ENCODE peak calls at places on chromosomes 4 and X, in six cellular contexts. V is H9, J is mesendoderm, Z is IMR-90, L is H1, D is neuronal stem cell. A is an unnamed sample.
A peak's percentile ranks its signal among the peaks of the same experiment; 100 is the strongest.

GRCh38 chr4:55080174-55080865 is 45.1 kb downstream of the KDR start:
- DNase-seq in J (peak; percentile 60), D (no peak), V (no peak), Z (no peak), L (no peak), A (no peak)

GRCh38 chrX:22097295-22097694 is 65.2 kb downstream of the PHEX start:
- DNase-seq in V (no peak), Z (peak; percentile 92), J (no peak), D (no peak), L (no peak), A (peak; percentile 81)

GRCh38 chrX:69501433-69501832 is 2.7 kb upstream of the NALF2 start:
- DNase-seq in J (peak; percentile 87), Z (no peak), V (peak; percentile 73), L (peak; percentile 65), D (peak; percentile 77), A (no peak)

GRCh38 chrX:16213970-16214369 is 46.7 kb downstream of the MAGEB17 start:
- DNase-seq in Z (no peak), D (no peak), J (no peak), V (no peak), L (no peak), A (no peak)

GRCh38 chr4:6854098-6854744 is 55.4 kb upstream of the TBC1D14 start:
- DNase-seq in L (no peak), V (no peak), Z (no peak), D (no peak), J (no peak), A (no peak)

GRCh38 chr4:76012388-76012801 is 5.1 kb upstream of the CXCL9 start:
- DNase-seq in Z (peak; percentile 91), D (no peak), L (no peak), V (no peak), J (no peak), A (peak; percentile 80)

GRCh38 chr4:83362492-83363329 is 28.1 kb upstream of the HPSE start:
- DNase-seq in J (peak; percentile 19), Z (peak; percentile 34), V (no peak), D (no peak), L (no peak), A (peak; percentile 38)

GRCh38 chr4:119564106-119564505 is 64.5 kb downstream of the PDE5A start:
- DNase-seq in L (no peak), D (no peak), J (no peak), Z (no peak), V (no peak), A (no peak)

GRCh38 chr4:1404573-1405248 is 1.5 kb downstream of the NKX1-1 start:
- DNase-seq in L (no peak), Z (no peak), J (no peak), V (peak; percentile 44), D (no peak), A (no peak)

GRCh38 chrX:101550825-101551767 is 749 bp downstream of the ARMCX1 start:
- DNase-seq in D (peak; percentile 32), V (peak; percentile 41), L (peak; percentile 59), Z (peak; percentile 20), J (peak; percentile 57), A (peak; percentile 66)

GRCh38 chr4:7411896-7412585 is 22.7 kb downstream of the PSAPL1 start:
- DNase-seq in D (no peak), Z (no peak), V (no peak), L (peak; percentile 34), J (no peak), A (no peak)

GRCh38 chrX:13364230-13364629 is 44.4 kb upstream of the ATXN3L start:
- DNase-seq in J (no peak), Z (no peak), D (no peak), V (no peak), L (no peak), A (no peak)

GRCh38 chr4:144683516-144683915 is 37.6 kb downstream of the HHIP start:
- DNase-seq in D (no peak), J (no peak), V (no peak), Z (no peak), L (no peak), A (no peak)

GRCh38 chrX:70613295-70613694 is 168.7 kb downstream of the DLG3 start:
- DNase-seq in L (no peak), D (no peak), J (no peak), Z (peak; percentile 53), V (no peak), A (peak; percentile 61)

GRCh38 chr4:76219299-76220055 is 5.9 kb upstream of the SCARB2 start:
- DNase-seq in J (no peak), D (no peak), V (no peak), Z (peak; percentile 62), L (no peak), A (peak; percentile 83)

GRCh38 chr4:131613086-131613823 is 1535.8 kb upstream of the PCDH10 start:
- DNase-seq in D (no peak), Z (peak; percentile 1), J (no peak), L (no peak), V (no peak), A (peak; percentile 19)

GRCh38 chr4:93828332-93828829 is at the start of gene ATOH1:
- DNase-seq in L (no peak), D (peak; percentile 80), J (peak; percentile 73), V (peak; percentile 96), Z (no peak), A (no peak)

GRCh38 chrX:44094821-44095530 is 121.8 kb upstream of the NDP start:
- DNase-seq in L (no peak), D (no peak), V (no peak), J (no peak), Z (no peak), A (no peak)

GRCh38 chr4:159003420-159004253 is 99.2 kb upstream of the RAPGEF2 start:
- DNase-seq in D (no peak), Z (peak; percentile 44), L (no peak), J (no peak), V (no peak), A (no peak)

GRCh38 chr4:103998752-103999151 is 279.0 kb upstream of the TACR3 start:
- DNase-seq in J (no peak), L (no peak), D (no peak), V (no peak), Z (no peak), A (no peak)

GRCh38 chr4:77927991-77928925 is 65.6 kb downstream of the MRPL1 start:
- DNase-seq in D (no peak), V (no peak), Z (peak; percentile 68), J (no peak), L (no peak), A (peak; percentile 24)

GRCh38 chr4:1226167-1226514 is 22.8 kb downstream of the CTBP1 start:
- DNase-seq in Z (no peak), L (no peak), J (no peak), V (no peak), D (no peak), A (no peak)

GRCh38 chr4:140243345-140243753 is 89.4 kb upstream of the MAML3 start:
- DNase-seq in D (no peak), Z (no peak), J (no peak), L (no peak), V (no peak), A (no peak)

GRCh38 chr4:147407261-147408045 is 73.4 kb upstream of the EDNRA start:
- DNase-seq in Z (no peak), V (peak; percentile 63), J (peak; percentile 53), D (no peak), L (peak; percentile 56), A (peak; percentile 47)

DNA sequence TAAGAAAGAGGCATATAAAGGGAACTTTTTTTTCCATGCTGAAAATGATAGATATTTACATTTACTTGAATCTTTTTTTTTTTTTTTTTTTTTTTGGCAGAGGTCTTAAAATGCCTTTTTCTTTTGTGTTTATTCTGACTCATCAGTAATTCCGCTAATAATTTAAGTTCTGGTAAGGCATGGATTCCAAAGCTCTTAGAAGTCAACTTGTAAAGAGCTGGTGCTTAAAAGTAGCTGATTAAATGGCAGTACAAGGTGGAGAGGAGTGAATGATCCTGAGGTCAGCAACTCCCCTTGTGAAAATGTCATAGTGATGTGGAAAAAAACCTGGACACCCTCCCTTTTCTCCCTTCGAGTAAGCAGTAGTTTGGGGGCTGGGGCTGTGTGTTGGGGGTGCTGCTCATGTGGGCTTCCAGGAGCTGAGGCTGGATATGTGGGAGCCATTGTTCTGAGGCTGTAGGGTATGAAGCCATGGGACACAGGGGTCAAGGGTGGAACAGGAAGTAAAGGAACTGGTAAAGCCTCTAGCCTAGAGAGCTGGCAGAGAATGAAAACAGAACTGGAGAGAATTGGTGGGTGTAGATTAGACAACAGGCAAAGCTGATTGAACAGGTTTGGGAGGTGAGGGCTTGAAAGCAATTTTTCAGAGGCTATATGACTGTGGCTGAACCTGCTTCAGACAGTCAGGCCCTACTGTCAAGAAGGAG is 41.0 kb upstream of the PITX2 start:
- DNase-seq in V (no peak), D (no peak), Z (peak; percentile 75), L (no peak), J (no peak), A (peak; percentile 63)
- H2BK120ac ChIP-seq in V (no peak overlapping the region), D (no peak overlapping the region), Z (peak overlapping the region; percentile 81), L (no peak overlapping the region), J (no peak overlapping the region), A (no peak overlapping the region)

GRCh38 chr4:3324093-3324815 is 31.4 kb downstream of the RGS12 start:
- DNase-seq in V (peak; percentile 79), D (no peak), J (peak; percentile 87), L (peak; percentile 80), Z (no peak), A (no peak)
- H2BK15ac ChIP-seq in V (no peak overlapping the region), D (peak overlapping the region; percentile 5), J (no peak overlapping the region), L (peak overlapping the region; percentile 19), Z (no peak overlapping the region), A (no peak overlapping the region)

DNA sequence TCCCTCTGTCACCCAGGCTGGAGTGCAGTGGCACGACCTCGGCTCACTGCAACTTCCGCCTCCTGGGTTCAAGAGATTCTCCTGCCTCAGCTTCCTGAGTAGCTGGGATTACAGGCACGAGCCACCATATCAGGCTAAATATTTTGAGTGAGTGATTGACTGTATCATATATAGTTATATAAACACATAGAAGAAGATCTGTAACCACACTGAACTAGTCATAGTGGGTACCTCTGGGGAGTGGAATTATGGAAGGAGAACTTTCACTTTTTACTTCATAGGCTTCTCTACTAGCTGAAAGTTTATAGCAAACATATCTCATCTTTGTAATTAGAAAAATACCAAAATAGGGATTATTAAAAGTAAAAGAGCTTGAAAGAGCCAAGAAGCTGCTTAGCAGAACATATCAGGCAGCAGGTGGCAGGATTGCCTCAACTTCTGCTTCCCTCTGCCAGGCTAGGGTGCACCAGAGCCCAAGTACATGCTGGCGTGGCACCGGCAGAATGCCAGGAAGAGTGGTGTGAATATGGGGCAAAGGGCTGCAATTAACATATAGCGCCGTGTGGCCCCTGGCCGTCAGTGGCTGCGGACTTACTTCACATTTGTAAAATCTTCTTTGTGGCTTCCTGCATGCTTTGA is 39.5 kb upstream of the CD40LG start:
- DNase-seq in D (no peak), J (peak; percentile 7), V (peak; percentile 30), L (peak; percentile 42), Z (no peak), A (no peak)
- H3K4me1 ChIP-seq in D (no peaks in the 10 kb centered on the region), J (no peaks in the 10 kb centered on the region), V (no peaks in the 10 kb centered on the region), L (no peaks in the 10 kb centered on the region), Z (no peaks in the 10 kb centered on the region), A (no peaks in the 10 kb centered on the region)

GRCh38 chr4:40337081-40337480 is 1.9 kb downstream of the CHRNA9 start:
- DNase-seq in Z (no peak), J (no peak), L (no peak), D (no peak), V (no peak), A (no peak)
- H2BK120ac ChIP-seq in Z (no peak overlapping the region), J (no peak overlapping the region), L (no peak overlapping the region), D (no peak overlapping the region), V (no peak overlapping the region), A (no peak overlapping the region)

DNA sequence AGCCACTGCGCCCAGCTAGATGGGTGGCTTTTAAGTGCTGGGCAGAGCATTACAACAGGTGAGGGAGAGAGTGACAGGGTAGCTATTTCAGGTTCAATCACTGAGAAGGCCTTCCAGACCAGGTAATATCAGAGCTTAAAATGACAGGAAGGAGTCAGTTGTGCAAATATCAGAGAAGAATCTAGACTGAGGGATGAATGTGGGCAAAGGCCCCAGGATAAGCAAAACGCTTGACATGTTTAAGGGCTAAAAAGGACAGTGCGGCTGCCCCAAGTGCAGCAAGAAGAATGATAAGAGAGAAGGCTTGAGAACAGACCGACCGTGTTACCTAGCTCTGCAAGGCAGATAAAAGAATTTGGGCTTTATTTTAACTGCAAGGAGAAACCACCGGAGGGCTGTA is 18.6 kb downstream of the AADAT start:
- DNase-seq in D (no peak), Z (no peak), J (no peak), L (no peak), V (no peak), A (no peak)
- H2BK15ac ChIP-seq in D (no peak overlapping the region), Z (no peak overlapping the region), J (no peak overlapping the region), L (no peak overlapping the region), V (no peak overlapping the region), A (no peak overlapping the region)

A was measured in mesenchymal stem cell.